ENCODE peak calls at places on chromosomes 13 and 19, in eight cellular contexts. U is adrenal gland, D is Peyer's patch, I is A549, B is tibial nerve, K is IMR-90, L is transverse colon, N is stomach. F is an unnamed sample.

GRCh38 chr13:106423530-106423929 is 111.9 kb downstream of the EFNB2 start:
- DNase-seq in U (no peak), D (no peak), I (no peak), B (no peak), K (no peak), L (no peak), N (no peak), F (no peak)

GRCh38 chr19:40312533-40312932 is 27.4 kb upstream of the AKT2 start:
- DNase-seq in U (no peak), D (no peak), I (no peak), B (no peak), K (no peak), L (no peak), N (no peak), F (no peak)

GRCh38 chr19:48818234-48818823 is 7.5 kb upstream of the BCAT2 start:
- DNase-seq in U (no peak), D (peak), I (no peak), B (no peak), K (no peak), L (peak), N (peak), F (no peak)

GRCh38 chr13:97279913-97280312 is 57.8 kb downstream of the MBNL2 start:
- DNase-seq in U (no peak), D (no peak), I (no peak), B (no peak), K (peak), L (no peak), N (no peak), F (no peak)

GRCh38 chr13:109781384-109782065 is 4.9 kb downstream of the IRS2 start:
- DNase-seq in U (peak), D (no peak), I (no peak), B (no peak), K (no peak), L (no peak), N (peak), F (no peak)

GRCh38 chr13:60617863-60618733 is 221.1 kb downstream of the TDRD3 start:
- DNase-seq in U (peak), D (no peak), I (peak), B (no peak), K (peak), L (no peak), N (no peak), F (no peak)

GRCh38 chr13:20369886-20370361 is 137.8 kb upstream of the GJB6 start:
- DNase-seq in U (no peak), D (no peak), I (no peak), B (no peak), K (no peak), L (no peak), N (no peak), F (no peak)

GRCh38 chr19:51702103-51702753 is 9.1 kb downstream of the SPACA6 start:
- DNase-seq in U (peak), D (peak), I (peak), B (peak), K (peak), L (peak), N (peak), F (peak)

GRCh38 chr19:2261438-2262172 is 5.4 kb upstream of the JSRP1 start:
- DNase-seq in U (peak), D (peak), I (peak), B (no peak), K (no peak), L (peak), N (peak), F (peak)

GRCh38 chr13:100124265-100124664 is 35.4 kb downstream of the PCCA start:
- DNase-seq in U (no peak), D (no peak), I (no peak), B (no peak), K (peak), L (no peak), N (no peak), F (no peak)

GRCh38 chr19:33758541-33759013 is 38.1 kb upstream of the KCTD15 start:
- DNase-seq in U (no peak), D (no peak), I (peak), B (no peak), K (peak), L (no peak), N (no peak), F (no peak)

GRCh38 chr13:65679240-65679639 is 1550.9 kb downstream of the PCDH9 start:
- DNase-seq in U (no peak), D (no peak), I (no peak), B (no peak), K (peak), L (no peak), N (no peak), F (no peak)

GRCh38 chr19:57075801-57076492 is 43.8 kb upstream of the USP29 start:
- DNase-seq in U (no peak), D (no peak), I (no peak), B (no peak), K (no peak), L (no peak), N (no peak), F (no peak)

GRCh38 chr13:101390461-101390860 is 25.8 kb downstream of the NALCN start:
- DNase-seq in U (no peak), D (no peak), I (no peak), B (no peak), K (peak), L (no peak), N (no peak), F (no peak)

GRCh38 chr19:48123907-48124675 is 13.5 kb upstream of the PLA2G4C start:
- DNase-seq in U (no peak), D (no peak), I (peak), B (no peak), K (peak), L (no peak), N (no peak), F (no peak)

GRCh38 chr13:80334582-80335260 is 6.2 kb downstream of the SPRY2 start:
- DNase-seq in U (no peak), D (no peak), I (no peak), B (no peak), K (peak), L (no peak), N (no peak), F (no peak)

GRCh38 chr19:54133312-54133956 is 4.1 kb upstream of the CNOT3 start:
- DNase-seq in U (no peak), D (no peak), I (peak), B (no peak), K (no peak), L (no peak), N (no peak), F (peak)

GRCh38 chr13:48370815-48371214 is 42.1 kb downstream of the LPAR6 start:
- DNase-seq in U (no peak), D (no peak), I (no peak), B (no peak), K (no peak), L (no peak), N (no peak), F (no peak)

GRCh38 chr19:19642506-19643157 is 825 bp downstream of the GMIP start:
- DNase-seq in U (peak), D (peak), I (no peak), B (no peak), K (no peak), L (peak), N (no peak), F (no peak)

GRCh38 chr19:10601999-10602329 is 14.9 kb upstream of the AP1M2 start:
- DNase-seq in U (no peak), D (no peak), I (no peak), B (no peak), K (no peak), L (no peak), N (no peak), F (no peak)

GRCh38 chr19:51441410-51442390 is 16.6 kb downstream of the SIGLEC8 start:
- DNase-seq in U (peak), D (peak), I (peak), B (no peak), K (no peak), L (peak), N (peak), F (no peak)

GRCh38 chr13:73107459-73107858 is 48.7 kb downstream of the KLF5 start:
- DNase-seq in U (no peak), D (no peak), I (no peak), B (no peak), K (no peak), L (no peak), N (no peak), F (no peak)

GRCh38 chr19:8438236-8438635 is 6.5 kb upstream of the HNRNPM start:
- DNase-seq in U (no peak), D (no peak), I (no peak), B (no peak), K (no peak), L (no peak), N (no peak), F (no peak)

GRCh38 chr19:30240904-30241695 is 131.1 kb upstream of the ZNF536 start:
- DNase-seq in U (no peak), D (no peak), I (no peak), B (no peak), K (no peak), L (no peak), N (no peak), F (no peak)

GRCh38 chr19:41734585-41734984 is 20.7 kb upstream of the CEACAM6 start:
- DNase-seq in U (no peak), D (peak), I (no peak), B (no peak), K (no peak), L (peak), N (peak), F (no peak)

GRCh38 chr13:75139291-75139690 is 342.7 kb downstream of the TBC1D4 start:
- DNase-seq in U (no peak), D (no peak), I (no peak), B (no peak), K (peak), L (no peak), N (no peak), F (no peak)

GRCh38 chr19:51125421-51126075 is 842 bp downstream of the SIGLEC9 start:
- DNase-seq in U (no peak), D (no peak), I (no peak), B (no peak), K (no peak), L (no peak), N (no peak), F (no peak)

GRCh38 chr13:19861762-19862161 is 1.7 kb downstream of the ZMYM5 start:
- DNase-seq in U (no peak), D (no peak), I (no peak), B (no peak), K (no peak), L (no peak), N (no peak), F (peak)

GRCh38 chr13:67408823-67409222 is 178.7 kb upstream of the PCDH9 start:
- DNase-seq in U (no peak), D (no peak), I (no peak), B (no peak), K (no peak), L (no peak), N (no peak), F (no peak)

GRCh38 chr13:112895521-112896465 is 73.2 kb upstream of the MCF2L start:
- DNase-seq in U (no peak), D (no peak), I (no peak), B (no peak), K (no peak), L (no peak), N (no peak), F (no peak)

GRCh38 chr13:28685114-28685513 is 26.2 kb downstream of the POMP start:
- DNase-seq in U (no peak), D (no peak), I (no peak), B (no peak), K (no peak), L (no peak), N (no peak), F (no peak)

GRCh38 chr13:31093145-31093885 is 68.4 kb downstream of the HSPH1 start:
- DNase-seq in U (no peak), D (no peak), I (no peak), B (no peak), K (no peak), L (no peak), N (no peak), F (no peak)

GRCh38 chr19:32891609-32892008 is 22.0 kb upstream of the SLC7A9 start:
- DNase-seq in U (no peak), D (no peak), I (no peak), B (no peak), K (no peak), L (no peak), N (no peak), F (no peak)

GRCh38 chr19:49061445-49061844 is 3.2 kb downstream of the NTF4 start:
- DNase-seq in U (no peak), D (no peak), I (no peak), B (no peak), K (no peak), L (no peak), N (no peak), F (no peak)

GRCh38 chr19:19550972-19551861 is 13.2 kb downstream of the CILP2 start:
- DNase-seq in U (no peak), D (no peak), I (no peak), B (no peak), K (no peak), L (no peak), N (no peak), F (no peak)

GRCh38 chr13:51818771-51819511 is 15.0 kb upstream of the DHRS12 start:
- DNase-seq in U (no peak), D (no peak), I (no peak), B (no peak), K (peak), L (no peak), N (peak), F (no peak)

GRCh38 chr13:42985312-42986175 is 6.5 kb downstream of the EPSTI1 start:
- DNase-seq in U (no peak), D (peak), I (no peak), B (no peak), K (no peak), L (peak), N (peak), F (no peak)

DNA sequence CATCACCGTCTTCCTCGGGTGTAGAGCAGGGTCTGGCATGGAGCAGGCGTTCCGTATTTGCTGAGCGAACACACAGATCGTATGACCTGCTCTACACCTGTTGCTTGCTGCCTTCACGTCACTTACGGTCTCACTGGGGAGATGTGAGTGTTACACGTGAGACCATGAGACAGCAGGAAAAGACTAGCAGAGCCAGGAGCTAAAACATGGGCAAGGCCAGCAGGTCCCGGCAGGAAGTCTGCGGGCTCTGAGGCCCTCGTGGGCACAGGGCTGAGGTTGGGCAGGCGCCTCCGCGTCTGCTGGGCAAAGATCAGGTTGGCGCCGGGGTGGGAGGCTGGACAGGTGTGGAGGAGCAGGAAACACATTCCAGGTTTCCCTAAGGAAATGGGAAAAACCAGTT is 19.7 kb upstream of the GTF3A start:
- DNase-seq in U (no peak), D (peak), I (no peak), B (no peak), K (no peak), L (peak), N (peak), F (no peak)
- TF ChIP-seq POLR2A in U (no peak), D (no peak), I (no peak), B (no peak), K (no peak), L (peak), N (no peak), F (no peak)

GRCh38 chr19:13847900-13848677 is 28.8 kb upstream of the NANOS3 start:
- DNase-seq in U (no peak), D (no peak), I (no peak), B (no peak), K (no peak), L (no peak), N (no peak), F (peak)

GRCh38 chr19:13848811-13849241 is 28.1 kb upstream of the NANOS3 start:
- DNase-seq in U (no peak), D (no peak), I (peak), B (no peak), K (no peak), L (no peak), N (no peak), F (no peak)

GRCh38 chr19:13849277-13849676 is 27.7 kb upstream of the NANOS3 start:
- DNase-seq in U (no peak), D (no peak), I (no peak), B (no peak), K (no peak), L (no peak), N (no peak), F (no peak)

GRCh38 chr19:13846533-13847032 is 30.4 kb upstream of the NANOS3 start:
- DNase-seq in U (peak), D (peak), I (peak), B (peak), K (peak), L (peak), N (peak), F (peak)

GRCh38 chr19:13847033-13847899 is 29.7 kb upstream of the NANOS3 start:
- DNase-seq in U (peak), D (peak), I (peak), B (peak), K (peak), L (peak), N (peak), F (peak)
- TF ChIP-seq POLR2A in U (peak), D (peak), I (no peak), B (peak), K (peak), L (peak), N (no peak), F (peak)

DNA sequence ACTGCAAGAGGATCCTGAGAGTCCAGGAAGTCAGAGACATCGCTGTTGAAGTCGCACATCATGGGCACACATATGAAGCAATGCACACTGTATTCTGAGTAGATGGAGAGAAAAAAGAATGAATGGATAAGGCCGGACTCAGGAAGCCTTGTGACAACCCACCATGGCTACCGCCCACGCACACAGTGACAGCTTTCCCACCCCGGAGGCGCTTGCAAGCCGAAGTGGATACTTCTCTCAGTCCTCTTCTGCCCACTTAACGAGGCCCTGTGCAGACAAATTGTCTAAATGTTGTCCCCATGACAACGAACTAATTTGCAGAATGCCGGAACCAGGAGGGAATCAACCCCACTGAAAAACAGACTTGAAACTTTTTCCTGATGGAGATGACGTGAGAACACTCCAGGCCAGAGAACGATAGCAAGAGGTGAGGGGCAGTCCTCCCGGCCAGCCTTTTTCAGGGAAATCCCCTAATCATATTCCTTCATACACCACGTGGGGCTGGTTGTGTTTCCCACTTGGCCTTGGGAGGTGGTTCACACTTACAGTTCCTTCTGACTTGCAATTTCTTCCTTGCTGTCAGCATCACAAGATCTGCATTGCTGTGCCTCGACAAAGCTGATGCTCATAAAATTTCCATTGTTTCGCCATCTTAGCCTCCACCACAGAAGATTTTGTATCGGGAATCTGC is 109.6 kb upstream of the SERP2 start:
- DNase-seq in U (no peak), D (no peak), I (no peak), B (no peak), K (peak), L (no peak), N (no peak), F (no peak)
- TF ChIP-seq POLR2A in U (no peak), D (no peak), I (no peak), B (no peak), K (no peak), L (no peak), N (no peak), F (no peak)

GRCh38 chr19:44025217-44025936 is at the start of gene ZNF222:
- DNase-seq in U (peak), D (peak), I (peak), B (peak), K (peak), L (peak), N (peak), F (peak)
- TF ChIP-seq POLR2A in U (peak), D (no peak), I (peak), B (no peak), K (peak), L (no peak), N (no peak), F (peak)

F was measured in erythroblast.